ENCODE peak calls at places on chromosomes 6 and 20, in five cellular contexts. One of them, this sample, is unnamed.

GRCh38 chr20:4937422-4938319 is 63.6 kb downstream of the SLC23A2 start:
- DNase-seq in germinal center: no peak
- DNase-seq in epithelial cell of esophagus: no peak
- DNase-seq in right atrium auricular region: no peak
- DNase-seq in H7: no peak
- DNase-seq in this sample: no peak

GRCh38 chr6:3301506-3301905 is 42.8 kb downstream of the PSMG4 start:
- DNase-seq in right atrium auricular region: no peak
- DNase-seq in epithelial cell of esophagus: no peak
- DNase-seq in germinal center: no peak
- DNase-seq in H7: no peak
- DNase-seq in this sample: no peak

GRCh38 chr6:157873735-157874344 is 50.8 kb downstream of the SNX9 start:
- DNase-seq in H7: peak
- DNase-seq in germinal center: peak
- DNase-seq in epithelial cell of esophagus: peak
- DNase-seq in right atrium auricular region: peak
- DNase-seq in this sample: peak

GRCh38 chr20:8515810-8516435 is 383.9 kb downstream of the PLCB1 start:
- DNase-seq in epithelial cell of esophagus: no peak
- DNase-seq in germinal center: no peak
- DNase-seq in right atrium auricular region: no peak
- DNase-seq in H7: no peak
- DNase-seq in this sample: no peak

GRCh38 chr6:28922004-28922840 is 1.6 kb downstream of the TRIM27 start:
- DNase-seq in epithelial cell of esophagus: peak
- DNase-seq in H7: no peak
- DNase-seq in germinal center: no peak
- DNase-seq in right atrium auricular region: no peak
- DNase-seq in this sample: peak

GRCh38 chr20:53888510-53888909 is 181.9 kb downstream of the BCAS1 start:
- DNase-seq in germinal center: no peak
- DNase-seq in epithelial cell of esophagus: no peak
- DNase-seq in right atrium auricular region: no peak
- DNase-seq in H7: no peak
- DNase-seq in this sample: no peak

GRCh38 chr6:41970436-41970846 is 28.8 kb upstream of the CCND3 start:
- DNase-seq in H7: no peak
- DNase-seq in right atrium auricular region: peak
- DNase-seq in germinal center: no peak
- DNase-seq in epithelial cell of esophagus: peak
- DNase-seq in this sample: no peak

GRCh38 chr6:82337688-82338257 is 25.8 kb upstream of the TPBG start:
- DNase-seq in germinal center: no peak
- DNase-seq in epithelial cell of esophagus: peak
- DNase-seq in right atrium auricular region: no peak
- DNase-seq in H7: no peak
- DNase-seq in this sample: peak

GRCh38 chr6:159823953-159824352 is 23.9 kb downstream of the PNLDC1 start:
- DNase-seq in germinal center: no peak
- DNase-seq in H7: no peak
- DNase-seq in right atrium auricular region: no peak
- DNase-seq in epithelial cell of esophagus: no peak
- DNase-seq in this sample: no peak

GRCh38 chr20:11140359-11140758 is 466.6 kb upstream of the JAG1 start:
- DNase-seq in H7: no peak
- DNase-seq in germinal center: no peak
- DNase-seq in epithelial cell of esophagus: peak
- DNase-seq in right atrium auricular region: no peak
- DNase-seq in this sample: no peak

GRCh38 chr20:63703976-63704748 is 3.6 kb downstream of the ARFRP1 start:
- DNase-seq in germinal center: no peak
- DNase-seq in H7: peak
- DNase-seq in epithelial cell of esophagus: no peak
- DNase-seq in right atrium auricular region: no peak
- DNase-seq in this sample: no peak

GRCh38 chr20:63323298-63323820 is 30.4 kb downstream of the COL20A1 start:
- DNase-seq in epithelial cell of esophagus: no peak
- DNase-seq in H7: no peak
- DNase-seq in right atrium auricular region: no peak
- DNase-seq in germinal center: no peak
- DNase-seq in this sample: no peak

GRCh38 chr6:160996316-160996715 is 4.7 kb downstream of the MAP3K4 start:
- DNase-seq in germinal center: no peak
- DNase-seq in right atrium auricular region: no peak
- DNase-seq in epithelial cell of esophagus: peak
- DNase-seq in H7: no peak
- DNase-seq in this sample: no peak

GRCh38 chr6:107340881-107341280 is 118.5 kb downstream of the PDSS2 start:
- DNase-seq in H7: no peak
- DNase-seq in epithelial cell of esophagus: no peak
- DNase-seq in right atrium auricular region: no peak
- DNase-seq in germinal center: no peak
- DNase-seq in this sample: no peak

GRCh38 chr6:84575264-84575663 is 189.1 kb downstream of the TBX18 start:
- DNase-seq in germinal center: no peak
- DNase-seq in epithelial cell of esophagus: peak
- DNase-seq in H7: no peak
- DNase-seq in right atrium auricular region: no peak
- DNase-seq in this sample: no peak

GRCh38 chr6:23659125-23659524 is 466.9 kb upstream of the NRSN1 start:
- DNase-seq in H7: peak
- DNase-seq in germinal center: no peak
- DNase-seq in right atrium auricular region: no peak
- DNase-seq in epithelial cell of esophagus: peak
- DNase-seq in this sample: no peak

GRCh38 chr6:92024071-92024470 is 1395.3 kb downstream of the EPHA7 start:
- DNase-seq in epithelial cell of esophagus: no peak
- DNase-seq in right atrium auricular region: no peak
- DNase-seq in germinal center: no peak
- DNase-seq in H7: no peak
- DNase-seq in this sample: no peak

GRCh38 chr6:88301888-88302768 is 136.0 kb upstream of the CNR1 start:
- DNase-seq in right atrium auricular region: no peak
- DNase-seq in germinal center: no peak
- DNase-seq in epithelial cell of esophagus: no peak
- DNase-seq in H7: no peak
- DNase-seq in this sample: no peak

GRCh38 chr20:45647441-45648050 is 16.5 kb upstream of the WFDC9 start:
- DNase-seq in germinal center: no peak
- DNase-seq in right atrium auricular region: no peak
- DNase-seq in epithelial cell of esophagus: no peak
- DNase-seq in H7: no peak
- DNase-seq in this sample: no peak

GRCh38 chr6:25297823-25298507 is 18.8 kb downstream of the CARMIL1 start:
- DNase-seq in germinal center: no peak
- DNase-seq in epithelial cell of esophagus: no peak
- DNase-seq in right atrium auricular region: no peak
- DNase-seq in H7: no peak
- DNase-seq in this sample: no peak

GRCh38 chr20:32539817-32540675 is 45.1 kb downstream of the NOL4L start:
- DNase-seq in right atrium auricular region: no peak
- DNase-seq in germinal center: peak
- DNase-seq in H7: no peak
- DNase-seq in epithelial cell of esophagus: peak
- DNase-seq in this sample: no peak

GRCh38 chr6:15036690-15037245 is 209.1 kb upstream of the JARID2 start:
- DNase-seq in epithelial cell of esophagus: no peak
- DNase-seq in right atrium auricular region: peak
- DNase-seq in H7: no peak
- DNase-seq in germinal center: no peak
- DNase-seq in this sample: no peak

GRCh38 chr6:144681334-144681733 is 396.2 kb downstream of the UTRN start:
- DNase-seq in H7: no peak
- DNase-seq in epithelial cell of esophagus: no peak
- DNase-seq in right atrium auricular region: no peak
- DNase-seq in germinal center: no peak
- DNase-seq in this sample: no peak

GRCh38 chr6:166365221-166365620 is 17.5 kb downstream of the MPC1 start:
- DNase-seq in H7: peak
- DNase-seq in germinal center: no peak
- DNase-seq in right atrium auricular region: no peak
- DNase-seq in epithelial cell of esophagus: peak
- DNase-seq in this sample: no peak

GRCh38 chr6:77030929-77031674 is 432.2 kb downstream of the HTR1B start:
- DNase-seq in right atrium auricular region: no peak
- DNase-seq in germinal center: no peak
- DNase-seq in H7: no peak
- DNase-seq in epithelial cell of esophagus: no peak
- DNase-seq in this sample: no peak

GRCh38 chr6:67345946-67346345 is 1289.1 kb upstream of the ADGRB3 start:
- DNase-seq in epithelial cell of esophagus: peak
- DNase-seq in right atrium auricular region: no peak
- DNase-seq in germinal center: no peak
- DNase-seq in H7: no peak
- DNase-seq in this sample: no peak

GRCh38 chr6:41199427-41200246 is 1.3 kb downstream of the TREML2 start:
- DNase-seq in H7: no peak
- DNase-seq in germinal center: no peak
- DNase-seq in epithelial cell of esophagus: no peak
- DNase-seq in right atrium auricular region: no peak
- DNase-seq in this sample: no peak

GRCh38 chr6:158584236-158584651 is 24.4 kb downstream of the TMEM181 start:
- DNase-seq in right atrium auricular region: no peak
- DNase-seq in epithelial cell of esophagus: no peak
- DNase-seq in H7: no peak
- DNase-seq in germinal center: no peak
- DNase-seq in this sample: no peak

This sample was measured in HCT116.